ENCODE peak calls at places on chromosome 6, in five cellular contexts. One of them, this sample, is unnamed.

GRCh38 chr6:134936476-134936875 is 13.4 kb downstream of the ALDH8A1 start:
- DNase-seq in psoas muscle: no peak
- DNase-seq in transverse colon: no peak
- DNase-seq in heart left ventricle: no peak
- DNase-seq in neural progenitor cell: no peak
- DNase-seq in this sample: no peak

GRCh38 chr6:74356385-74356784 is 660.4 kb downstream of the CD109 start:
- DNase-seq in psoas muscle: no peak
- DNase-seq in neural progenitor cell: no peak
- DNase-seq in transverse colon: no peak
- DNase-seq in heart left ventricle: no peak
- DNase-seq in this sample: no peak

GRCh38 chr6:44062105-44062770 is 65.0 kb downstream of the MRPL14 start:
- DNase-seq in neural progenitor cell: no peak
- DNase-seq in transverse colon: no peak
- DNase-seq in psoas muscle: no peak
- DNase-seq in heart left ventricle: no peak
- DNase-seq in this sample: no peak

GRCh38 chr6:25883991-25884390 is 9.9 kb upstream of the SLC17A3 start:
- DNase-seq in neural progenitor cell: no peak
- DNase-seq in heart left ventricle: no peak
- DNase-seq in transverse colon: no peak
- DNase-seq in psoas muscle: no peak
- DNase-seq in this sample: peak; percentile 3

GRCh38 chr6:124054034-124054433 is 250.4 kb downstream of the NKAIN2 start:
- DNase-seq in heart left ventricle: no peak
- DNase-seq in psoas muscle: no peak
- DNase-seq in neural progenitor cell: no peak
- DNase-seq in transverse colon: no peak
- DNase-seq in this sample: no peak

GRCh38 chr6:7674291-7674690 is 51.6 kb upstream of the BMP6 start:
- DNase-seq in heart left ventricle: no peak
- DNase-seq in psoas muscle: no peak
- DNase-seq in transverse colon: no peak
- DNase-seq in neural progenitor cell: no peak
- DNase-seq in this sample: no peak

GRCh38 chr6:19613678-19614077 is 223.5 kb upstream of the ID4 start:
- DNase-seq in psoas muscle: no peak
- DNase-seq in transverse colon: no peak
- DNase-seq in heart left ventricle: no peak
- DNase-seq in neural progenitor cell: peak; percentile 5
- DNase-seq in this sample: no peak

GRCh38 chr6:142952614-142953013 is 7.6 kb upstream of the HIVEP2 start:
- DNase-seq in psoas muscle: no peak
- DNase-seq in transverse colon: peak; percentile 29
- DNase-seq in neural progenitor cell: no peak
- DNase-seq in heart left ventricle: no peak
- DNase-seq in this sample: no peak

GRCh38 chr6:169527306-169527705 is 174.5 kb downstream of the WDR27 start:
- DNase-seq in neural progenitor cell: no peak
- DNase-seq in transverse colon: no peak
- DNase-seq in heart left ventricle: no peak
- DNase-seq in psoas muscle: no peak
- DNase-seq in this sample: no peak

GRCh38 chr6:151475653-151476523 is 17.9 kb upstream of the CCDC170 start:
- DNase-seq in psoas muscle: no peak
- DNase-seq in neural progenitor cell: peak; percentile 70
- DNase-seq in heart left ventricle: no peak
- DNase-seq in transverse colon: peak; percentile 30
- DNase-seq in this sample: peak; percentile 49

GRCh38 chr6:97765480-97765879 is 482.5 kb upstream of the MMS22L start:
- DNase-seq in psoas muscle: no peak
- DNase-seq in heart left ventricle: no peak
- DNase-seq in transverse colon: no peak
- DNase-seq in neural progenitor cell: no peak
- DNase-seq in this sample: no peak

GRCh38 chr6:146868671-146869209 is 270.0 kb downstream of the ADGB start:
- DNase-seq in neural progenitor cell: no peak
- DNase-seq in psoas muscle: no peak
- DNase-seq in transverse colon: no peak
- DNase-seq in heart left ventricle: no peak
- DNase-seq in this sample: no peak

GRCh38 chr6:128512296-128512695 is 8.1 kb downstream of the PTPRK start:
- DNase-seq in neural progenitor cell: no peak
- DNase-seq in heart left ventricle: no peak
- DNase-seq in transverse colon: no peak
- DNase-seq in psoas muscle: no peak
- DNase-seq in this sample: no peak

GRCh38 chr6:91166271-91166670 is 579.4 kb upstream of the MAP3K7 start:
- DNase-seq in neural progenitor cell: no peak
- DNase-seq in psoas muscle: no peak
- DNase-seq in transverse colon: no peak
- DNase-seq in heart left ventricle: no peak
- DNase-seq in this sample: no peak

GRCh38 chr6:16681260-16681873 is 79.9 kb downstream of the ATXN1 start:
- DNase-seq in heart left ventricle: no peak
- DNase-seq in transverse colon: no peak
- DNase-seq in psoas muscle: peak; percentile 79
- DNase-seq in neural progenitor cell: no peak
- DNase-seq in this sample: no peak

GRCh38 chr6:81981812-81982211 is 229.3 kb upstream of the TENT5A start:
- DNase-seq in psoas muscle: no peak
- DNase-seq in transverse colon: no peak
- DNase-seq in heart left ventricle: no peak
- DNase-seq in neural progenitor cell: no peak
- DNase-seq in this sample: no peak

GRCh38 chr6:51350308-51350904 is 531.7 kb downstream of the TFAP2B start:
- DNase-seq in transverse colon: no peak
- DNase-seq in heart left ventricle: no peak
- DNase-seq in neural progenitor cell: no peak
- DNase-seq in psoas muscle: no peak
- DNase-seq in this sample: no peak

GRCh38 chr6:148544421-148544820 is 201.8 kb downstream of the SASH1 start:
- DNase-seq in neural progenitor cell: no peak
- DNase-seq in psoas muscle: no peak
- DNase-seq in heart left ventricle: no peak
- DNase-seq in transverse colon: no peak
- DNase-seq in this sample: no peak

GRCh38 chr6:130524552-130524951 is 158.7 kb downstream of the TMEM200A start:
- DNase-seq in psoas muscle: no peak
- DNase-seq in transverse colon: no peak
- DNase-seq in neural progenitor cell: peak; percentile 16
- DNase-seq in heart left ventricle: no peak
- DNase-seq in this sample: no peak

GRCh38 chr6:130525378-130525777 is 159.6 kb downstream of the TMEM200A start:
- DNase-seq in neural progenitor cell: no peak
- DNase-seq in psoas muscle: no peak
- DNase-seq in transverse colon: no peak
- DNase-seq in heart left ventricle: no peak
- DNase-seq in this sample: no peak

GRCh38 chr6:130526466-130526865 is 160.6 kb downstream of the TMEM200A start:
- DNase-seq in heart left ventricle: no peak
- DNase-seq in transverse colon: no peak
- DNase-seq in psoas muscle: no peak
- DNase-seq in neural progenitor cell: no peak
- DNase-seq in this sample: no peak

GRCh38 chr6:130529569-130530149 is 163.8 kb downstream of the TMEM200A start:
- DNase-seq in transverse colon: no peak
- DNase-seq in neural progenitor cell: no peak
- DNase-seq in heart left ventricle: no peak
- DNase-seq in psoas muscle: no peak
- DNase-seq in this sample: no peak

GRCh38 chr6:130527173-130527572 is 161.4 kb downstream of the TMEM200A start:
- DNase-seq in psoas muscle: no peak
- DNase-seq in neural progenitor cell: no peak
- DNase-seq in transverse colon: no peak
- DNase-seq in heart left ventricle: no peak
- DNase-seq in this sample: no peak
- H3K27ac ChIP-seq in psoas muscle: no peak overlapping the region
- H3K27ac ChIP-seq in neural progenitor cell: no peak overlapping the region
- H3K27ac ChIP-seq in transverse colon: no peak overlapping the region
- H3K27ac ChIP-seq in heart left ventricle: no peak overlapping the region
- H3K27ac ChIP-seq in this sample: no peak overlapping the region

GRCh38 chr6:13695217-13695616 is 16.4 kb downstream of the RANBP9 start:
- DNase-seq in heart left ventricle: no peak
- DNase-seq in transverse colon: no peak
- DNase-seq in psoas muscle: no peak
- DNase-seq in neural progenitor cell: no peak
- DNase-seq in this sample: no peak
- H3K4me1 ChIP-seq in heart left ventricle: peaks cover 42% of the 10 kb centered on the region
- H3K4me1 ChIP-seq in transverse colon: peaks cover 10% of the 10 kb centered on the region
- H3K4me1 ChIP-seq in psoas muscle: peaks cover 49% of the 10 kb centered on the region
- H3K4me1 ChIP-seq in neural progenitor cell: peaks cover 14% of the 10 kb centered on the region
- H3K4me1 ChIP-seq in this sample: no peaks in the 10 kb centered on the region

DNA sequence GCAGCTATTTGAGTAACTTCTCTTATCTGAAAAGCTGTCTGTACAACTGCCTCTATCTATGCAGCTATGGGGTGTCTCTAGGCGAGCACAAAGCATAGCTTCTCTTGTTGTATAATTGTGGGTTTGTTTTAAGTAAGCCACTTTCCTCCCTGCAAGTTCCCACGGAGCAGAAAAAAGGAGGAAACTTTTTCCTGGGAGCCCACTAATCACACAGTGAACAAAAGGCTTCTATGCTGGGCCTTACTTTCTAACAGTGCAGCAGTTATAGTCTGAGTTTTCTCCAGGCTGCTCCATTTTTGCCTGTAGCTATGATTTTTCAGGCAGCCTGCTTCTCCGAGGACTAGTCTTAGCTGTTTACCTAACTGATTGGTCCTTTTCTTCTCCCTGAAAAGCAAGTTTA is 84.1 kb downstream of the OPRM1 start:
- DNase-seq in psoas muscle: no peak
- DNase-seq in heart left ventricle: no peak
- DNase-seq in neural progenitor cell: peak; percentile 18
- DNase-seq in transverse colon: no peak
- DNase-seq in this sample: no peak
- H3K4me3 ChIP-seq in psoas muscle: no peak overlapping the region
- H3K4me3 ChIP-seq in heart left ventricle: no peak overlapping the region
- H3K4me3 ChIP-seq in neural progenitor cell: peak overlapping the region; percentile 5
- H3K4me3 ChIP-seq in transverse colon: no peak overlapping the region
- H3K4me3 ChIP-seq in this sample: no peak overlapping the region

GRCh38 chr6:144931172-144932035 is 646.3 kb downstream of the UTRN start:
- DNase-seq in transverse colon: peak; percentile 11
- DNase-seq in neural progenitor cell: peak; percentile 49
- DNase-seq in psoas muscle: no peak
- DNase-seq in heart left ventricle: no peak
- DNase-seq in this sample: peak; percentile 62

GRCh38 chr6:144939926-144940325 is 654.8 kb downstream of the UTRN start:
- DNase-seq in neural progenitor cell: no peak
- DNase-seq in psoas muscle: no peak
- DNase-seq in transverse colon: no peak
- DNase-seq in heart left ventricle: no peak
- DNase-seq in this sample: no peak

GRCh38 chr6:144932621-144933020 is 647.5 kb downstream of the UTRN start:
- DNase-seq in transverse colon: no peak
- DNase-seq in heart left ventricle: no peak
- DNase-seq in psoas muscle: no peak
- DNase-seq in neural progenitor cell: no peak
- DNase-seq in this sample: no peak

GRCh38 chr6:144935181-144935580 is 650.0 kb downstream of the UTRN start:
- DNase-seq in psoas muscle: no peak
- DNase-seq in heart left ventricle: no peak
- DNase-seq in neural progenitor cell: no peak
- DNase-seq in transverse colon: no peak
- DNase-seq in this sample: no peak

GRCh38 chr6:144936764-144937163 is 651.6 kb downstream of the UTRN start:
- DNase-seq in psoas muscle: no peak
- DNase-seq in heart left ventricle: no peak
- DNase-seq in transverse colon: no peak
- DNase-seq in neural progenitor cell: no peak
- DNase-seq in this sample: no peak
- H3K27ac ChIP-seq in psoas muscle: no peak overlapping the region
- H3K27ac ChIP-seq in heart left ventricle: no peak overlapping the region
- H3K27ac ChIP-seq in transverse colon: no peak overlapping the region
- H3K27ac ChIP-seq in neural progenitor cell: no peak overlapping the region
- H3K27ac ChIP-seq in this sample: no peak overlapping the region

DNA sequence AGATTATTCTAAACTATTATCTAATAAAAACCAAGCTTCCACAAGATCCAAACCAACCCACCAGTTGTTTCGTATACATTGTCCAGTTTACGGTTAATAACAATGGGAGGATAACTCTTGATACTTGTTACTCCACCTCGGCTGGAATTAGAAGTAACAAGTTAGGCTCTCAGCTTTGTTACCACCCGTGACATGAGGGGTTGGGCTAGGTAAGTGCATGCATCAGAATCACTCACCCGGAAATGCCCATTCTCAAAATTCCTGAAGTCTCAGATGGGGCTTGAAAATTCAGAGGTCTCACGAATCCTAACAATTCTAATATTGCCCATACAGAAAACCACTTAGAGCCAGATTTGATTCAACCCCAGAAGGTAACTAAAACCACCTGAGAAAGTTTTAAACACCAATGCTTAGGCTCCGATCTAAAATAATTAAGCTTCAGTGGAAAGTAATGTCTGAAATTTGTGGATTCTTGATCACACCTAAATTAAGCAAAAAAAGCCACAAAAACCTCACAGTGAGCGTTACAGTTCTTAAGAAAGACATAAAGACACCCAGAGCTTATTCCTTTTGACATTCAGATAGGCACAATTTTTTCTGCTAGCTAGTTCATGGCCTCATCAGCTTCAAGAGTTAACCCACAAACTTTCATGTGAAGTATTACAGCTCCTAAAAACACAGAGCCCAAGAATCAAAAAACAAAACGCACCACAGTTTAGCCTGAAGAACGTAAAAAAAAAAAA is 27.1 kb upstream of the SERPINB1 start:
- DNase-seq in neural progenitor cell: no peak
- DNase-seq in transverse colon: no peak
- DNase-seq in psoas muscle: no peak
- DNase-seq in heart left ventricle: no peak
- DNase-seq in this sample: no peak
- H3K4me1 ChIP-seq in neural progenitor cell: peaks cover 8% of the 10 kb centered on the region
- H3K4me1 ChIP-seq in transverse colon: no peaks in the 10 kb centered on the region
- H3K4me1 ChIP-seq in psoas muscle: peaks cover 13% of the 10 kb centered on the region
- H3K4me1 ChIP-seq in heart left ventricle: peaks cover 3% of the 10 kb centered on the region
- H3K4me1 ChIP-seq in this sample: peaks cover 13% of the 10 kb centered on the region

GRCh38 chr6:42025790-42026311 is 24.5 kb upstream of the TAF8 start:
- DNase-seq in psoas muscle: no peak
- DNase-seq in transverse colon: no peak
- DNase-seq in heart left ventricle: no peak
- DNase-seq in neural progenitor cell: no peak
- DNase-seq in this sample: no peak

GRCh38 chr6:42020967-42021366 is 29.4 kb upstream of the TAF8 start:
- DNase-seq in transverse colon: no peak
- DNase-seq in heart left ventricle: no peak
- DNase-seq in neural progenitor cell: no peak
- DNase-seq in psoas muscle: no peak
- DNase-seq in this sample: no peak

GRCh38 chr6:42022755-42023384 is 27.5 kb upstream of the TAF8 start:
- DNase-seq in psoas muscle: no peak
- DNase-seq in heart left ventricle: no peak
- DNase-seq in neural progenitor cell: no peak
- DNase-seq in transverse colon: no peak
- DNase-seq in this sample: no peak

GRCh38 chr6:42025066-42025789 is 25.1 kb upstream of the TAF8 start:
- DNase-seq in heart left ventricle: no peak
- DNase-seq in transverse colon: no peak
- DNase-seq in psoas muscle: no peak
- DNase-seq in neural progenitor cell: no peak
- DNase-seq in this sample: no peak

GRCh38 chr6:42021847-42022754 is 28.2 kb upstream of the TAF8 start:
- DNase-seq in psoas muscle: no peak
- DNase-seq in heart left ventricle: no peak
- DNase-seq in neural progenitor cell: no peak
- DNase-seq in transverse colon: no peak
- DNase-seq in this sample: no peak
- H3K4me3 ChIP-seq in psoas muscle: no peak overlapping the region
- H3K4me3 ChIP-seq in heart left ventricle: no peak overlapping the region
- H3K4me3 ChIP-seq in neural progenitor cell: no peak overlapping the region
- H3K4me3 ChIP-seq in transverse colon: no peak overlapping the region
- H3K4me3 ChIP-seq in this sample: no peak overlapping the region